ENCODE peak calls at places on chromosomes 11 and 22, in nine cellular contexts. One of them, this sample, is unnamed.
A peak's percentile ranks its signal among the peaks of the same experiment; 100 is the strongest.

GRCh38 chr11:81470446-81470845 is 1263.2 kb downstream of the FAM181B start:
- DNase-seq in PC-9: peak; percentile 1
- DNase-seq in DND-41: no peak
- DNase-seq in astrocyte of the cerebellum: no peak
- DNase-seq in HFFc6: no peak
- DNase-seq in cardiac muscle cell: no peak
- DNase-seq in Calu3: no peak
- DNase-seq in astrocyte of the spinal cord: no peak
- DNase-seq in IMR-90: no peak
- DNase-seq in this sample: no peak

GRCh38 chr11:1199689-1200610 is 22.9 kb upstream of the MUC5B start:
- DNase-seq in PC-9: no peak
- DNase-seq in DND-41: no peak
- DNase-seq in astrocyte of the cerebellum: no peak
- DNase-seq in HFFc6: no peak
- DNase-seq in cardiac muscle cell: no peak
- DNase-seq in Calu3: no peak
- DNase-seq in astrocyte of the spinal cord: no peak
- DNase-seq in IMR-90: no peak
- DNase-seq in this sample: no peak

GRCh38 chr11:48017105-48017874 is 36.9 kb downstream of the PTPRJ start:
- DNase-seq in PC-9: no peak
- DNase-seq in DND-41: peak; percentile 26
- DNase-seq in astrocyte of the cerebellum: no peak
- DNase-seq in HFFc6: no peak
- DNase-seq in cardiac muscle cell: no peak
- DNase-seq in Calu3: no peak
- DNase-seq in astrocyte of the spinal cord: no peak
- DNase-seq in IMR-90: no peak
- DNase-seq in this sample: no peak

GRCh38 chr22:28179392-28179791 is 260.3 kb upstream of the PITPNB start:
- DNase-seq in PC-9: no peak
- DNase-seq in DND-41: no peak
- DNase-seq in astrocyte of the cerebellum: no peak
- DNase-seq in HFFc6: no peak
- DNase-seq in cardiac muscle cell: no peak
- DNase-seq in Calu3: no peak
- DNase-seq in astrocyte of the spinal cord: no peak
- DNase-seq in IMR-90: no peak
- DNase-seq in this sample: no peak

GRCh38 chr11:70694371-70694770 is 296.0 kb downstream of the CTTN start:
- DNase-seq in PC-9: no peak
- DNase-seq in DND-41: no peak
- DNase-seq in astrocyte of the cerebellum: no peak
- DNase-seq in HFFc6: no peak
- DNase-seq in cardiac muscle cell: no peak
- DNase-seq in Calu3: no peak
- DNase-seq in astrocyte of the spinal cord: no peak
- DNase-seq in IMR-90: no peak
- DNase-seq in this sample: no peak

GRCh38 chr11:13262096-13262495 is 15.5 kb upstream of the BMAL1 start:
- DNase-seq in PC-9: no peak
- DNase-seq in DND-41: no peak
- DNase-seq in astrocyte of the cerebellum: no peak
- DNase-seq in HFFc6: no peak
- DNase-seq in cardiac muscle cell: peak; percentile 27
- DNase-seq in Calu3: no peak
- DNase-seq in astrocyte of the spinal cord: peak; percentile 36
- DNase-seq in IMR-90: no peak
- DNase-seq in this sample: no peak

GRCh38 chr11:11302565-11302964 is 50.5 kb downstream of the CSNK2A3 start:
- DNase-seq in PC-9: no peak
- DNase-seq in DND-41: no peak
- DNase-seq in astrocyte of the cerebellum: no peak
- DNase-seq in HFFc6: no peak
- DNase-seq in cardiac muscle cell: no peak
- DNase-seq in Calu3: no peak
- DNase-seq in astrocyte of the spinal cord: no peak
- DNase-seq in IMR-90: no peak
- DNase-seq in this sample: no peak

GRCh38 chr11:36312593-36312990 is 16.5 kb downstream of the PRR5L start:
- DNase-seq in PC-9: no peak
- DNase-seq in DND-41: no peak
- DNase-seq in astrocyte of the cerebellum: peak; percentile 44
- DNase-seq in HFFc6: peak; percentile 66
- DNase-seq in cardiac muscle cell: peak; percentile 60
- DNase-seq in Calu3: peak; percentile 22
- DNase-seq in astrocyte of the spinal cord: peak; percentile 90
- DNase-seq in IMR-90: peak; percentile 86
- DNase-seq in this sample: no peak

DNA sequence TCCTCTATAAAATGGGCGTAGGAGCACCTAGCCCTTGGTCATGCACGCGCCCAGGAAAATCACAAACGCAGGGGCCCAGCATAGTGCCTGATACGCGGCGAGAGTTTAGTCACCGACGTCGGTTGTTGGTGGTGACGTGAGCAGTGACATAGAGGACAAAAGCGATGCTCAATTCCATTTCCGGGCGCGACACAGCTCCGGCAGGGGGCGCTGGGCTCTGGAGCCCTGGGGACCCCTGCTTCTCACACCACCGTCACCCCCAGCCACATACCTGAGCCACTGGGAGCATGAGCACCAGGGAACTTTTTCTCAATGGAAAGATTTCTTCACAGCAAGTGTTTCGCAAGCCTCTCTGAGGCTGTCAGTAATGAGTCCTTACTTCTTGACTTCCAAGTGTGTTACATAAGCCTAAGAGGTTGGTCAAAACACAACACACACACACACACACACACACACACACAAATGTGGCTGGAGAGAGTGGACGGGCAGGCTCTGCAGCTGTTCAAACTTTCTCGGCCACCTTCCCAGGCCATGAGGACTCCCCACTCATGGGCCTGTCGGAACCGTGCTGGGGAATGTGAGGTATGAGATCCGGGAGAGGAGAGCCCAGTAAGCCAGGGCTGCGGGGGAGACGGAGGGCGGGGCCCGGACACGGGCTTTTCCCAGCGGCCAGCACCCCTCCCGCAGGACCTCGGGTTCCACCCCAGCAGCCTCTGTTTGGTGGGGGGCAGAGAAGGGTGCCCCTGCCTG is 36.9 kb upstream of the LINC01488 start:
- DNase-seq in PC-9: peak; percentile 93
- DNase-seq in DND-41: no peak
- DNase-seq in astrocyte of the cerebellum: no peak
- DNase-seq in HFFc6: peak; percentile 94
- DNase-seq in cardiac muscle cell: peak; percentile 95
- DNase-seq in Calu3: peak; percentile 53
- DNase-seq in astrocyte of the spinal cord: peak; percentile 78
- DNase-seq in IMR-90: peak; percentile 93
- DNase-seq in this sample: peak; percentile 87
- TF ChIP-seq CTCF in PC-9: peak; percentile 84
- TF ChIP-seq CTCF in DND-41: no peak
- TF ChIP-seq CTCF in astrocyte of the cerebellum: peak; percentile 31
- TF ChIP-seq CTCF in HFFc6: peak; percentile 85
- TF ChIP-seq CTCF in cardiac muscle cell: peak; percentile 54
- TF ChIP-seq CTCF in Calu3: no peak
- TF ChIP-seq CTCF in astrocyte of the spinal cord: peak; percentile 31
- TF ChIP-seq CTCF in IMR-90: peak; percentile 56
- TF ChIP-seq CTCF in this sample: peak; percentile 41

DNA sequence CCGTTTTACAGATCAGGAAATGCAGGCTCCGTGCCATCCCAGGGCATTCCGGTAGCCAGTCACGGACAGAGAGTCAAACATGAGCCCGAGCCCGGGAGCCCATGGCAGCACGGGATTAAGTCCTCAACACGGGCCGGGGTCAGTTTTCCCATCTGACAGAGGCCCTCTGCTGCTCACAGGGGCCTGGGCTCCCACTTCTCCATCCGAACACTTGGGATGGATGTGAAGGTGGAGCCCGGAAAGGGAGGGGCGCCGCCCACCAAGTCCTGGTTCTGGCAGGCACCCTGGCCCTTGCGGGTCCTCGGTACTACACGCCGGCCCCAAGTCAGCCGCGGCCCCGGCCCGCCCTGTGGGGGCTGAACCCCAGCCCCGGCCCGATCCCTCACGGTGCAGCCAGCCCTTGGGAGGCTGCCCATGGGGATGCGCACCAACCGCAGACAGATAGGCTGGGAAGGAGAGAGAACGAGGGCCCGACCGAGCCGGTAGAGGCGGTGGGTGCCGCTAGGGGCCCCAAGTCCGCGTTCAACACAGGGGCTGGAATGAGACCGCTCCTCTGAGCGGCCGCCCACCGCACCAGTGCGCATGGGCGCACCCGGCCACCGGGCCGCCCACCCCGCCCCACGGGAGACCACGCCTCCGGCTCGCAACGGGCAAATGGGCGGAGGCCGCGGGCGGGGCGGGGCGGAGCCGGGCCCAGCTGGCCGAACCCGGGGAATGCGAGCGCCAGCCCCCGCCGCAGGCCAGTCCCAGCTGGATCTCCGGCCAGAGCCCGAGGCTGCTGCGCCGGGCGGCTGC is at the start of gene CAPN5:
- DNase-seq in PC-9: peak; percentile 97
- DNase-seq in DND-41: peak; percentile 89
- DNase-seq in astrocyte of the cerebellum: peak; percentile 82
- DNase-seq in HFFc6: peak; percentile 88
- DNase-seq in cardiac muscle cell: peak; percentile 98
- DNase-seq in Calu3: peak; percentile 97
- DNase-seq in astrocyte of the spinal cord: peak; percentile 93
- DNase-seq in IMR-90: peak; percentile 92
- DNase-seq in this sample: peak; percentile 83
- TF ChIP-seq CTCF in PC-9: peak; percentile 50
- TF ChIP-seq CTCF in DND-41: peak; percentile 54
- TF ChIP-seq CTCF in astrocyte of the cerebellum: peak; percentile 41
- TF ChIP-seq CTCF in HFFc6: peak; percentile 69
- TF ChIP-seq CTCF in cardiac muscle cell: peak; percentile 36
- TF ChIP-seq CTCF in Calu3: no peak
- TF ChIP-seq CTCF in astrocyte of the spinal cord: peak; percentile 35
- TF ChIP-seq CTCF in IMR-90: peak; percentile 49
- TF ChIP-seq CTCF in this sample: peak; percentile 32

DNA sequence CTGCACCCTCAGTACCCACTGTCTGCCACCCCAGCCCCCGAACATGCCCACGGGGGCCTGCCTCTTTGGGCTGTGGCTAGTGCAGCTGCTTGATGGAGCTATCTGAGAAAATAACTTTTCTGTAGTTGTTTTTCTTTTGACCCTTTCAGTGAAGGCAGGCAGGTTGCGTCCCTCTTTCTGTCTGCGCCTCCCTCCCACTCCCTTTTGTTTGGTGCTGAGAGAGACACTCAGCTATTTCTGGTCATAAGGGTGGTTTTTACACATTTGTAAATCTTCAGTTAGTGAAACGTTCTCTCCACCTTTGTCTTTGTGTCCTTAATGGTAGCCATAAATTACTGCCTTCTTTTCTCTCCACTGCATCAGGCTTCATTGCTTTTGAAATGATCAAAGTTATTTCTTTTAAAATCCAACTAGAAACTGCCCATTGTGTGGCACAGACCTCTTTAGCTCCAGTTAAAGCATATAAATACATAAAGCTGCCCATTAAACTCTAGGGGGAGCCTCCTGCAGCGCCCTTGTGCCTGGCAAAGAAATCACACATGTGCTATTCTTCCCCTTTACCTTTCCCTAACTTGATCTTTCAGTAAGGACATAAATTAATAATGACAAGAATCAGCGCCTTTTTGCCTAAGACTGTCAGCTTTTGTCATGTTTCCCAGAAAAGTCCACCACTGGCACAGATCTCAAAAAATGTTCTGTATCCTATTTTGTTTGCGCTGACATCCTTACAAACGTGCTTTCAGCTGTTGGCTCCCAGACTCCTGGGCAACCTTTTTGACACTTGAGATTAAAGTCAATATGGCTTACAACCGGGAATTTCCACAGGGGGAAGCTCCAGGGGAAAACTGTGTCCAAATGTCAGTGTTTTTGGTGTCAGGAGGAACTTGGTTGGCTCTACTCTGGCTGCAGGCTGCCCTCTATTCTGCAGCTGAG is 1.7 kb upstream of the SCUBE2 start:
- DNase-seq in PC-9: no peak
- DNase-seq in DND-41: no peak
- DNase-seq in astrocyte of the cerebellum: no peak
- DNase-seq in HFFc6: no peak
- DNase-seq in cardiac muscle cell: peak; percentile 6
- DNase-seq in Calu3: no peak
- DNase-seq in astrocyte of the spinal cord: peak; percentile 6
- DNase-seq in IMR-90: no peak
- DNase-seq in this sample: no peak
- TF ChIP-seq CTCF in PC-9: no peak
- TF ChIP-seq CTCF in DND-41: peak; percentile 25
- TF ChIP-seq CTCF in astrocyte of the cerebellum: peak; percentile 53
- TF ChIP-seq CTCF in HFFc6: peak; percentile 32
- TF ChIP-seq CTCF in cardiac muscle cell: peak; percentile 42
- TF ChIP-seq CTCF in Calu3: peak; percentile 20
- TF ChIP-seq CTCF in astrocyte of the spinal cord: peak; percentile 25
- TF ChIP-seq CTCF in IMR-90: peak; percentile 31
- TF ChIP-seq CTCF in this sample: peak; percentile 6

GRCh38 chr11:111855506-111855905 is 15.9 kb downstream of the ALG9 start:
- DNase-seq in PC-9: no peak
- DNase-seq in DND-41: no peak
- DNase-seq in astrocyte of the cerebellum: no peak
- DNase-seq in HFFc6: no peak
- DNase-seq in cardiac muscle cell: no peak
- DNase-seq in Calu3: no peak
- DNase-seq in astrocyte of the spinal cord: no peak
- DNase-seq in IMR-90: no peak
- DNase-seq in this sample: no peak

GRCh38 chr11:111851067-111851466 is 20.3 kb downstream of the ALG9 start:
- DNase-seq in PC-9: no peak
- DNase-seq in DND-41: no peak
- DNase-seq in astrocyte of the cerebellum: no peak
- DNase-seq in HFFc6: no peak
- DNase-seq in cardiac muscle cell: no peak
- DNase-seq in Calu3: no peak
- DNase-seq in astrocyte of the spinal cord: no peak
- DNase-seq in IMR-90: no peak
- DNase-seq in this sample: no peak

GRCh38 chr11:111849631-111850030 is 21.8 kb downstream of the ALG9 start:
- DNase-seq in PC-9: no peak
- DNase-seq in DND-41: no peak
- DNase-seq in astrocyte of the cerebellum: no peak
- DNase-seq in HFFc6: no peak
- DNase-seq in cardiac muscle cell: no peak
- DNase-seq in Calu3: no peak
- DNase-seq in astrocyte of the spinal cord: no peak
- DNase-seq in IMR-90: no peak
- DNase-seq in this sample: no peak

GRCh38 chr11:111852103-111852502 is 19.3 kb downstream of the ALG9 start:
- DNase-seq in PC-9: no peak
- DNase-seq in DND-41: no peak
- DNase-seq in astrocyte of the cerebellum: no peak
- DNase-seq in HFFc6: no peak
- DNase-seq in cardiac muscle cell: no peak
- DNase-seq in Calu3: no peak
- DNase-seq in astrocyte of the spinal cord: no peak
- DNase-seq in IMR-90: no peak
- DNase-seq in this sample: no peak

DNA sequence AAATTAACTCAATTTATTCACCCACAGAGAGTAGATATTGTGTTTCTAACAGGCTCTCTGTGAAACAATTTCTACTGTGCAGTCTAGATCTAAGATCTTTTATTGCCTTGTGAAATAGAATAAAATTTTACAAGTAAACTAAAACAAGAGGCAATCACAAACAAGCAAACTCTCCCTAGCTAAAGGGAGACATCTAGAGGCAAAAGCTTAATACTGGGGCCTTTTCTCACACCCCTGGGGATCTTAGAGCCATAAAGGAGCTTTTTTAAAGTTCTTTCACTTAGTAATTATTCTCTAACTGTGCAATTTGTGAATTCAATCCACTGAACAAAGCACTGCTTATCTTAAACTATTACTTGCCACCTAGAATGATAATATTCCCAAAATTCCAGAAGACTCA is 19.7 kb downstream of the ALG9 start:
- DNase-seq in PC-9: no peak
- DNase-seq in DND-41: no peak
- DNase-seq in astrocyte of the cerebellum: no peak
- DNase-seq in HFFc6: peak; percentile 36
- DNase-seq in cardiac muscle cell: peak; percentile 50
- DNase-seq in Calu3: no peak
- DNase-seq in astrocyte of the spinal cord: peak; percentile 33
- DNase-seq in IMR-90: peak; percentile 35
- DNase-seq in this sample: no peak
- TF ChIP-seq CTCF in PC-9: peak; percentile 75
- TF ChIP-seq CTCF in DND-41: peak; percentile 37
- TF ChIP-seq CTCF in astrocyte of the cerebellum: peak; percentile 62
- TF ChIP-seq CTCF in HFFc6: peak; percentile 69
- TF ChIP-seq CTCF in cardiac muscle cell: peak; percentile 60
- TF ChIP-seq CTCF in Calu3: no peak
- TF ChIP-seq CTCF in astrocyte of the spinal cord: peak; percentile 68
- TF ChIP-seq CTCF in IMR-90: peak; percentile 53
- TF ChIP-seq CTCF in this sample: peak; percentile 60